ENCODE peak calls at places on chromosomes 1 and 21, in eight cellular contexts. Q, W, E, H, M, S, F and X are unnamed samples.

GRCh38 chr1:156266051-156266450 is 16.6 kb downstream of the SMG5 start:
- DNase-seq in E (no peak), S (no peak), F (no peak), W (no peak), M (no peak), H (no peak), Q (no peak), X (peak)

GRCh38 chr1:168210312-168210711 is 15.5 kb upstream of the SFT2D2 start:
- DNase-seq in M (no peak), W (no peak), F (no peak), E (peak), S (no peak), Q (no peak), H (no peak), X (no peak)

GRCh38 chr1:79006564-79006963 is at the start of gene ADGRL4:
- DNase-seq in S (peak), E (no peak), Q (no peak), F (no peak), W (no peak), M (peak), H (peak), X (no peak)

GRCh38 chr1:75276385-75276784 is 142.2 kb downstream of the LHX8 start:
- DNase-seq in Q (no peak), F (no peak), M (no peak), W (no peak), E (no peak), S (no peak), H (no peak), X (no peak)

GRCh38 chr1:169892819-169893644 is 664 bp downstream of the SCYL3 start:
- DNase-seq in F (no peak), E (peak), M (no peak), H (peak), Q (no peak), S (no peak), W (peak), X (peak)

GRCh38 chr1:17567582-17567981 is 28.1 kb downstream of the ARHGEF10L start:
- DNase-seq in M (no peak), H (peak), E (no peak), S (no peak), W (no peak), F (no peak), Q (no peak), X (no peak)

GRCh38 chr21:42107177-42107880 is 36.2 kb downstream of the UMODL1 start:
- DNase-seq in F (no peak), H (no peak), E (no peak), S (no peak), M (no peak), W (no peak), Q (no peak), X (no peak)

GRCh38 chr1:23341829-23342697 is 2.0 kb downstream of the HNRNPR start:
- DNase-seq in S (no peak), E (no peak), F (no peak), M (no peak), H (peak), W (no peak), Q (no peak), X (no peak)

GRCh38 chr1:184061396-184062003 is 10.0 kb downstream of the TSEN15 start:
- DNase-seq in Q (no peak), F (no peak), M (no peak), E (no peak), S (no peak), H (peak), W (no peak), X (no peak)

GRCh38 chr1:11337536-11338350 is 64.7 kb downstream of the UBIAD1 start:
- DNase-seq in H (peak), M (peak), E (peak), W (peak), Q (no peak), F (peak), S (peak), X (peak)

GRCh38 chr21:41119901-41120300 is 48.1 kb upstream of the BACE2 start:
- DNase-seq in E (no peak), Q (no peak), M (no peak), H (no peak), S (no peak), F (no peak), W (no peak), X (no peak)

GRCh38 chr1:229895605-229896004 is 171.4 kb upstream of the GALNT2 start:
- DNase-seq in S (no peak), F (no peak), M (no peak), Q (no peak), W (no peak), H (no peak), E (no peak), X (no peak)

GRCh38 chr21:29704719-29705118 is 235.1 kb downstream of the GRIK1 start:
- DNase-seq in E (no peak), S (no peak), W (no peak), Q (no peak), H (no peak), M (no peak), F (no peak), X (no peak)